ENCODE peak calls at places on chromosomes 7 and 10, in four cellular contexts. H, A, V and U are unnamed samples.

GRCh38 chr10:26627320-26627719 is 70.2 kb upstream of the PDSS1 start:
- DNase-seq in H (no peak), A (no peak), V (peak), U (no peak)

GRCh38 chr7:157597562-157597961 is 260.8 kb downstream of the DNAJB6 start:
- DNase-seq in H (no peak), A (no peak), V (no peak), U (no peak)

GRCh38 chr7:36216063-36216684 is 63.1 kb downstream of the EEPD1 start:
- DNase-seq in H (no peak), A (no peak), V (no peak), U (no peak)

GRCh38 chr7:47435889-47436312 is 146.0 kb downstream of the TNS3 start:
- DNase-seq in H (peak), A (no peak), V (peak), U (peak)

GRCh38 chr10:43198682-43199005 is 60.4 kb downstream of the CSGALNACT2 start:
- DNase-seq in H (no peak), A (peak), V (no peak), U (no peak)

GRCh38 chr7:52211930-52212329 is 823.5 kb upstream of the POM121L12 start:
- DNase-seq in H (no peak), A (no peak), V (no peak), U (no peak)

GRCh38 chr10:95545981-95546380 is 15.2 kb downstream of the SORBS1 start:
- DNase-seq in H (no peak), A (no peak), V (no peak), U (no peak)

GRCh38 chr7:66399566-66399965 is 194.4 kb downstream of the TPST1 start:
- DNase-seq in H (peak), A (no peak), V (no peak), U (no peak)

GRCh38 chr10:98516352-98516751 is 69.6 kb upstream of the HPS1 start:
- DNase-seq in H (no peak), A (no peak), V (no peak), U (no peak)

GRCh38 chr10:125792342-125793063 is 16.9 kb upstream of the MMP21 start:
- DNase-seq in H (no peak), A (no peak), V (no peak), U (no peak)

GRCh38 chr10:22372922-22373321 is 27.6 kb downstream of the SPAG6 start:
- DNase-seq in H (no peak), A (no peak), V (no peak), U (peak)

GRCh38 chr10:98684019-98684899 is 237.5 kb upstream of the HPS1 start:
- DNase-seq in H (no peak), A (no peak), V (no peak), U (no peak)

GRCh38 chr7:86956567-86956966 is 102.9 kb downstream of the ELAPOR2 start:
- DNase-seq in H (no peak), A (no peak), V (no peak), U (no peak)

GRCh38 chr7:2104107-2104710 is 128.5 kb downstream of the MAD1L1 start:
- DNase-seq in H (peak), A (peak), V (peak), U (no peak)

GRCh38 chr7:127587663-127588018 is 570 bp upstream of the ARF5 start:
- DNase-seq in H (no peak), A (no peak), V (no peak), U (no peak)

GRCh38 chr10:110211455-110211843 is 4.0 kb downstream of the MXI1 start:
- DNase-seq in H (no peak), A (no peak), V (no peak), U (no peak)

GRCh38 chr10:110209399-110209925 is 2.1 kb downstream of the MXI1 start:
- DNase-seq in H (peak), A (peak), V (peak), U (peak)

GRCh38 chr10:110208614-110209398 is 1.4 kb downstream of the MXI1 start:
- DNase-seq in H (peak), A (no peak), V (peak), U (no peak)

GRCh38 chr10:110210663-110211454 is 3.5 kb downstream of the MXI1 start:
- DNase-seq in H (peak), A (peak), V (peak), U (peak)

GRCh38 chr10:110209926-110210662 is 2.7 kb downstream of the MXI1 start:
- DNase-seq in H (no peak), A (peak), V (peak), U (no peak)
- H3K4me3 ChIP-seq in H (peak), A (peak), V (peak), U (peak)

GRCh38 chr10:129332476-129332875 is 134.6 kb upstream of the MGMT start:
- DNase-seq in H (no peak), A (no peak), V (peak), U (no peak)
- TF ChIP-seq CTCF in H (no peak), A (peak), V (no peak), U (peak)

GRCh38 chr7:44626620-44627019 is 20.2 kb downstream of the OGDH start:
- DNase-seq in H (no peak), A (no peak), V (no peak), U (no peak)

GRCh38 chr7:44632196-44632595 is 25.8 kb downstream of the OGDH start:
- DNase-seq in H (no peak), A (no peak), V (no peak), U (no peak)

GRCh38 chr7:44631458-44632115 is 25.2 kb downstream of the OGDH start:
- DNase-seq in H (no peak), A (no peak), V (no peak), U (no peak)

GRCh38 chr7:44630791-44631457 is 24.5 kb downstream of the OGDH start:
- DNase-seq in H (no peak), A (no peak), V (no peak), U (no peak)

DNA sequence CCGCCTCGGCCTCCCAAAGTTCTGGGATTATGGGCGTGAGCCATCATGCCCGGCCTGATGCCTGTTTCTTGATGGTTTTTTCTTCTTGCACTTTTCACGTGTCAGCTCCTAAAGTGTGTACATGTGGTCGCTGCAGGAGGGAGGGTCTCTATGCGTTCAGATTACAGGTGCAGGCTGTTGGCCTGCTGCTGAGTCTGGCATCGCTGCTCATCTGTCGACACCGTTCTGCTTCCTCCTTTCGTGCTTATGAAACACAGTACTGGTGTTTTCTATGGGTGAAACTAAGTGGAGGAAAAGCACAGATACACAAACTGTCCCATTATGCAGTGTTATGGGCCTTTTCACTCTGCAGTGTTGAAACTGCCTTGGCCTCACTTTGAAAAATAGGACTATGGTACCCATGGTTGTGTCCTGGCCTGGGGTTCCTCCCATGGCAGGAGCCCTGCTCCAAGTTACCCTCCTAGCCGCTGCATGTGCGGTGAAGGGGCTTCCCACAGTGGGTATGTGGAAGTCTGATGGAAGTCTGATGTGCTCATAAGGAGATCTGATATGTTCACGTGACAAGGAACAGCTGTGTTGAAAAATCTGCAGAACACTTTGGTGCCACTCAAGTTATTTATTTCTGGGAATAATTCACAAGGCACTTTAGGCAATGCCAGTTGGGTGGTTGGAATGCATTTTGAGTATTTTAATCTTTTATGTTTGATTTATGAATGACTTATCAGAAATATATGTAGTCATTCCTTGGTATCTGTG is 23.6 kb downstream of the OGDH start:
- DNase-seq in H (no peak), A (no peak), V (no peak), U (no peak)
- H3K4me3 ChIP-seq in H (no peak), A (no peak), V (no peak), U (no peak)

GRCh38 chr10:112442063-112442462 is 4.7 kb downstream of the ZDHHC6 start:
- DNase-seq in H (no peak), A (no peak), V (no peak), U (no peak)

GRCh38 chr10:112441520-112441919 is 5.2 kb downstream of the ZDHHC6 start:
- DNase-seq in H (no peak), A (no peak), V (no peak), U (no peak)

GRCh38 chr10:112448903-112449302 is 1.9 kb downstream of the VTI1A start:
- DNase-seq in H (no peak), A (no peak), V (no peak), U (no peak)

GRCh38 chr10:112446055-112446854 is 459 bp downstream of the ZDHHC6 start:
- DNase-seq in H (peak), A (no peak), V (no peak), U (no peak)

DNA sequence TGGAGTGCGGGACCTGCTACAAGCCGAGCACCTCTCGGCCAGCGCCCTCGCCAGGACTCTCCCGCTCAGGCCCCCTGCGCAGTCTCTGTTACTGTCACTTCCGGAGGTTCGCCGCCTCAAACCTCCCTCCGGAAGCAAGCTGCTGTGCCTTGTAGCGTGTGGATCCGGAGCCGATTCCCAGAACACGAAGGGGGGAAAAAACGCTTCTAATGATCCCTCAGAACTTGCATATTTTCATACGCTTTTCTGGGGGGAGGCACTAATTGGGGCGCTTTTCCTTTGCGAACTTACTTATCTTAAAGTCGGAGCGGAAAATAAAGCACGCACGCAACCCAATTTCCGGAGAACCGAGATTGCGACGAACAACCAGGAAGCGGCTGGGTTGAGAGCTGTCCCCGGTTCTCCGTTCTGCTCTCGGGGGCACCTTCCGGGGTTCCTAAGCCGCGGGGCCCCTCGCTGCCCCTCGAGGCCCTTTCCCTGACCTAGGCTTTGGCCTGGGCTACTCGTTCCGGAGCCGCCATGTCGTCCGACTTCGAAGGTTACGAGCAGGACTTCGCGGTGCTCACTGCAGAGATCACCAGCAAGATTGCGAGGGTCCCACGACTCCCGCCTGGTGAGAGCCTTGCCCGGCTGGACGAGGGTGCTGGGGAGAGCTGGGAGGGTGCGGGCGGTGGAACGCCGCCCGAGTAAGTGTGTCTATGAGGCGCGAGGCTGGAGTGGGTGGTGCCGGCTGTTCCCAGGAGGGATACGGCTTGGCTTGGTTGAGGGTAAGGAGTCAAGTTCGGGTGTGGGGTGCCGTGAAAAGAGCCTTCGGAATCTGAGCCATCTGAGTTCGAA is at the start of the genes VTI1A and ZDHHC6:
- DNase-seq in H (peak), A (peak), V (peak), U (peak)
- TF ChIP-seq CTCF in H (peak), A (no peak), V (no peak), U (no peak)

GRCh38 chr7:100130608-100131453 is 4.1 kb downstream of the MBLAC1 start:
- DNase-seq in H (peak), A (peak), V (peak), U (no peak)
- H3K4me3 ChIP-seq in H (peak), A (no peak), V (no peak), U (no peak)

DNA sequence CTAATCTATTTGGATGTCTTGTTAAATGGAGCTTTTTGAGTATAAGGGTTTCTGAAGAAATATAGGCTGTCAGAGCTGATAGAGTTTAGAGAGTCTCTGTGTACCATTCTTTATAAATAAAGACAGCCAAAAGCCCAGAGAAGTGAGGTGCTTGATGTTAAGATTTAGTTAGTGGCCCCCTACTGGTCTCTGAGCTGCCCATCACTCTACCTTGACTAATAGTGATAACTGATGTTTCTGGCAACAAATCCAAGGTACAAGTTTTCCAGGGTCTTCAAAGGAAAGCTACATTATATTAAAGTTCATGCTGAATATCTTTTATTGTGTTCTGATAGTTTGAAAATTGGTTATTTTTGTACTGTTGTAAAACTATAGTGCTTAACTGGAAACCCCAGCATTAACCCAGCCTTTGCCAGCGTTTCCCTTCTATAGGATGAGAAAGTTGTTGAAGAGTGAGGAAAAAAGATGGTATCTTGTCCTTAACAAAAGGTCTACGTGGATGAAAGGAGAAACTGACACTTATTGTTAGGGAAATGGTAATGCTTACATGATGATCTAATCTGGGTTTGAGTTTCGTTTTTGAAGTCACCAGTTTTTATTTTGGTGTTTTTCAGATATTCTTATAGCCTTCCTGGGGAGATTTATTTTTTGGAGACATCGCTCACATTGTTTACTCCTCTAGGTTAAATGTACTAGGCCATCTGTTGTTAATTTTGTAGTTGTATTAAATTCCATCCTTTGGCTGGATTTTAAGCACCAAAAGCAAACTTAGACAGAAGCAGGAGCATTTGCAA is 79.0 kb downstream of the AUTS2 start:
- DNase-seq in H (no peak), A (no peak), V (peak), U (no peak)
- TF ChIP-seq CTCF in H (no peak), A (peak), V (no peak), U (peak)

GRCh38 chr10:14560274-14560673 is 214.4 kb downstream of the FAM107B start:
- DNase-seq in H (peak), A (peak), V (peak), U (no peak)
- H3K4me3 ChIP-seq in H (no peak), A (no peak), V (no peak), U (no peak)